ENCODE peak calls at places on chromosomes 16 and 17, in eight cellular contexts. I is astrocyte of the cerebellum, M is heart right ventricle, Q is A549, E is H1, U is fibroblast of pulmonary artery, P is GM12865, N is psoas muscle. T is an unnamed sample.

GRCh38 chr16:54277845-54278703 is 8.5 kb downstream of the IRX3 start:
- DNase-seq in I (no peak), M (no peak), Q (no peak), E (no peak), U (no peak), P (no peak), N (no peak), T (no peak)

GRCh38 chr16:29974291-29975133 is 844 bp downstream of the TAOK2 start:
- DNase-seq in I (no peak), M (peak; percentile 34), Q (peak; percentile 27), E (no peak), U (peak; percentile 32), P (peak; percentile 35), N (no peak), T (no peak)

GRCh38 chr16:51407921-51408320 is 256.9 kb upstream of the SALL1 start:
- DNase-seq in I (no peak), M (no peak), Q (no peak), E (no peak), U (no peak), P (no peak), N (no peak), T (no peak)

GRCh38 chr17:5499790-5500189 is 13.4 kb downstream of the MIS12 start:
- DNase-seq in I (no peak), M (no peak), Q (no peak), E (peak; percentile 62), U (no peak), P (no peak), N (no peak), T (no peak)

GRCh38 chr17:77675816-77676799 is 282.4 kb upstream of the TNRC6C start:
- DNase-seq in I (no peak), M (peak; percentile 30), Q (no peak), E (no peak), U (no peak), P (no peak), N (no peak), T (no peak)

GRCh38 chr17:77854083-77854758 is 104.3 kb upstream of the TNRC6C start:
- DNase-seq in I (no peak), M (peak; percentile 7), Q (no peak), E (no peak), U (no peak), P (no peak), N (no peak), T (no peak)

GRCh38 chr17:16465861-16466338 is 26.1 kb downstream of the LRRC75A start:
- DNase-seq in I (no peak), M (no peak), Q (no peak), E (no peak), U (no peak), P (no peak), N (peak; percentile 50), T (no peak)

GRCh38 chr16:2388875-2389433 is 40.3 kb upstream of the CCNF start:
- DNase-seq in I (peak; percentile 35), M (no peak), Q (no peak), E (no peak), U (peak; percentile 27), P (no peak), N (no peak), T (no peak)

GRCh38 chr17:75084039-75084660 is 3.6 kb upstream of the SLC16A5 start:
- DNase-seq in I (no peak), M (no peak), Q (no peak), E (no peak), U (peak; percentile 50), P (no peak), N (no peak), T (no peak)

GRCh38 chr17:72861811-72862210 is 230.7 kb downstream of the SLC39A11 start:
- DNase-seq in I (no peak), M (no peak), Q (no peak), E (no peak), U (no peak), P (no peak), N (no peak), T (no peak)

GRCh38 chr17:79836952-79837887 is 2.0 kb downstream of the CBX4 start:
- DNase-seq in I (no peak), M (peak; percentile 77), Q (peak; percentile 80), E (peak; percentile 73), U (peak; percentile 86), P (peak; percentile 90), N (peak; percentile 76), T (peak; percentile 72)

GRCh38 chr16:1548234-1548633 is 14.8 kb downstream of the TMEM204 start:
- DNase-seq in I (no peak), M (no peak), Q (no peak), E (no peak), U (peak; percentile 41), P (no peak), N (no peak), T (no peak)

GRCh38 chr17:78000351-78000750 is 41.8 kb downstream of the TNRC6C start:
- DNase-seq in I (peak; percentile 27), M (no peak), Q (no peak), E (no peak), U (peak; percentile 48), P (no peak), N (no peak), T (no peak)

GRCh38 chr17:3914319-3914685 is 2.0 kb downstream of the P2RX1 start:
- DNase-seq in I (no peak), M (no peak), Q (no peak), E (no peak), U (no peak), P (peak; percentile 84), N (no peak), T (no peak)

GRCh38 chr16:50273382-50273690 is 7.0 kb downstream of the ADCY7 start:
- DNase-seq in I (no peak), M (no peak), Q (no peak), E (no peak), U (no peak), P (no peak), N (no peak), T (no peak)

GRCh38 chr17:78979780-78980623 is at the start of gene LGALS3BP:
- DNase-seq in I (peak; percentile 51), M (peak; percentile 83), Q (peak; percentile 85), E (peak; percentile 70), U (peak; percentile 89), P (no peak), N (peak; percentile 74), T (no peak)

GRCh38 chr16:4404247-4404966 is 12.0 kb downstream of the CORO7 start:
- DNase-seq in I (no peak), M (no peak), Q (peak; percentile 77), E (peak; percentile 93), U (peak; percentile 56), P (peak; percentile 56), N (no peak), T (no peak)

GRCh38 chr17:34420254-34420766 is 57.3 kb upstream of the CCL1 start:
- DNase-seq in I (peak; percentile 13), M (peak; percentile 36), Q (peak; percentile 81), E (peak; percentile 88), U (peak; percentile 71), P (peak; percentile 70), N (peak; percentile 24), T (peak; percentile 45)

DNA sequence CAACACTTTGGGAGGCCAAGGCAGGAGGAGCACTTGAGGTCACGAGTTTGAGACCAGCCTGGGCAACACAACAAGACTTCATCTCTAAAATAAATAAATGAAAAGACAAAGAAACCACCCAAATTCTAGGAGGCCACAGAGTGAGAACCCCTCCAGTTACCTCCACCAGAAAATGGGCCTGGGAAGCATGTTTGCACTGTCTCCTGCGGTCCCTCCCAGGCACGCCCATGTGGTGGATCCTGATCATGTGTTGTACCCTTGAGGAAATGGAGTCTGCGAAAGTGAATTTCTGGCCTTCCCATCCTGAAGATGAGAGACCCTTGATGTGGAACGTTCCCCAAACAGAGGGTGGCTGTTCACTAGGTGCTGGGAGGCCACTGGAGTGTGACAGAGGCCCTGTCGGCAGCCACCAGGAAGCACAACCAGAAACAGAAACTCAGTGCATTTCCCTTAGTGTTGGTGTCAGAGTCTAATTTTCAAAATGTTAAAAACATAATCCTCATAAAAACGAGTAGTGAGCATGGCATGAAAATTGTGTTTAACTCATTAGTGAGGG is 19.2 kb upstream of the USP22 start:
- DNase-seq in I (no peak), M (no peak), Q (no peak), E (no peak), U (no peak), P (peak; percentile 77), N (no peak), T (no peak)
- TF ChIP-seq CTCF in I (no peak), M (no peak), Q (no peak), E (no peak), U (no peak), P (peak; percentile 19), N (no peak), T (no peak)

GRCh38 chr16:48526058-48526957 is 83.7 kb downstream of the N4BP1 start:
- DNase-seq in I (no peak), M (no peak), Q (peak; percentile 44), E (no peak), U (no peak), P (peak; percentile 73), N (no peak), T (no peak)
- TF ChIP-seq CTCF in I (peak; percentile 19), M (no peak), Q (peak; percentile 60), E (peak; percentile 90), U (peak; percentile 9), P (peak; percentile 48), N (no peak), T (no peak)

GRCh38 chr17:50605434-50605833 is 29.2 kb upstream of the ABCC3 start:
- DNase-seq in I (no peak), M (no peak), Q (no peak), E (no peak), U (peak; percentile 54), P (no peak), N (no peak), T (no peak)

GRCh38 chr17:50604470-50604869 is 30.2 kb upstream of the ABCC3 start:
- DNase-seq in I (peak; percentile 38), M (peak; percentile 82), Q (no peak), E (no peak), U (peak; percentile 91), P (no peak), N (peak; percentile 65), T (no peak)

GRCh38 chr17:50608700-50609375 is 25.8 kb upstream of the ABCC3 start:
- DNase-seq in I (no peak), M (no peak), Q (no peak), E (no peak), U (no peak), P (no peak), N (no peak), T (no peak)

GRCh38 chr17:50609376-50610074 is 25.2 kb upstream of the ABCC3 start:
- DNase-seq in I (no peak), M (no peak), Q (no peak), E (no peak), U (no peak), P (no peak), N (no peak), T (no peak)

DNA sequence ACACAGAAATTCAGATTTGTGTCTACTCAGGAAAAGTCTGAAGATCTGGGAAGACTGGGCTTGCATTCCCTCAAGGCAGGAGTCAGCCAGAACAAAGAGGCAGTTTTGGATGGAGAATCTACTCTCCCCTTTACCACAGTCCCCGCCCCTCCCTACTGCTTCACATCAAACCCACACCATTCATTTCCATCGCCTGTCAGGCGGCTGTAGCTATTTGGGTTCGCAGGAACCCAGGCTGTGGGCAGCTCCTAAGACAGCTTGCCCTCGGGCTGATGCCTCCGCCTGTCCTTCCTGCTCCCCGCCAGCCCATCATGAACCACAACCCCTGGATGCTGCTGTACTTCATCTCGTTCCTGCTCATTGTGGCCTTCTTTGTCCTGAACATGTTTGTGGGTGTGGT is 27.2 kb upstream of the ABCC3 start:
- DNase-seq in I (no peak), M (no peak), Q (no peak), E (no peak), U (no peak), P (no peak), N (no peak), T (no peak)
- TF ChIP-seq CTCF in I (no peak), M (no peak), Q (no peak), E (no peak), U (no peak), P (no peak), N (no peak), T (no peak)

GRCh38 chr17:39461911-39462641 is 790 bp downstream of the CDK12 start:
- DNase-seq in I (peak; percentile 13), M (peak; percentile 61), Q (no peak), E (peak; percentile 54), U (no peak), P (no peak), N (peak; percentile 16), T (peak; percentile 17)
- TF ChIP-seq CTCF in I (no peak), M (no peak), Q (no peak), E (no peak), U (no peak), P (no peak), N (no peak), T (no peak)

T was measured in natural killer cell.